ENCODE peak calls at places on chromosomes 7 and 10, in four cellular contexts. D is body of pancreas, G is K562, B is cardiac muscle cell. F is an unnamed sample.

GRCh38 chr7:8060241-8060640 is 91.6 kb downstream of the GLCCI1 start:
- DNase-seq in D (no peak), B (no peak), G (no peak), F (no peak)

GRCh38 chr10:111579473-111579872 is 502.6 kb downstream of the ADRA2A start:
- DNase-seq in D (no peak), G (no peak), B (no peak), F (no peak)

GRCh38 chr10:112981553-112981952 is 31.5 kb downstream of the TCF7L2 start:
- DNase-seq in D (no peak), G (no peak), B (no peak), F (no peak)

GRCh38 chr7:11830582-11831382 is 1.2 kb downstream of the THSD7A start:
- DNase-seq in B (peak; percentile 33), G (no peak), D (no peak), F (no peak)

GRCh38 chr10:98154076-98154475 is 19.6 kb downstream of the R3HCC1L start:
- DNase-seq in D (no peak), B (no peak), G (no peak), F (no peak)

GRCh38 chr7:69433086-69433485 is 165.2 kb upstream of the AUTS2 start:
- DNase-seq in D (no peak), G (no peak), B (no peak), F (no peak)

GRCh38 chr10:102815790-102816549 is 21.2 kb downstream of the CYP17A1 start:
- DNase-seq in D (peak; percentile 70), B (peak; percentile 94), G (no peak), F (no peak)

GRCh38 chr7:81484266-81484665 is 285.6 kb downstream of the HGF start:
- DNase-seq in D (peak; percentile 51), B (peak; percentile 92), G (no peak), F (no peak)

GRCh38 chr7:46494026-46494425 is 573.0 kb upstream of the IGFBP3 start:
- DNase-seq in D (no peak), B (peak; percentile 43), G (no peak), F (no peak)

GRCh38 chr7:7992502-7992901 is 23.9 kb downstream of the GLCCI1 start:
- DNase-seq in G (no peak), D (no peak), B (no peak), F (no peak)

GRCh38 chr7:131544449-131545425 is 11.7 kb downstream of the PODXL start:
- DNase-seq in B (peak; percentile 35), G (peak; percentile 54), D (no peak), F (peak; percentile 43)

GRCh38 chr7:21580073-21580521 is 37.3 kb downstream of the DNAH11 start:
- DNase-seq in B (peak; percentile 42), D (peak; percentile 25), G (no peak), F (no peak)

GRCh38 chr10:95518455-95519131 is 42.6 kb downstream of the SORBS1 start:
- DNase-seq in G (no peak), B (no peak), D (no peak), F (no peak)

GRCh38 chr7:106064329-106064728 is 47.8 kb downstream of the SYPL1 start:
- DNase-seq in D (no peak), B (no peak), G (no peak), F (no peak)

GRCh38 chr10:13930123-13930522 is 343.4 kb downstream of the PRPF18 start:
- DNase-seq in B (no peak), G (peak; percentile 41), D (no peak), F (no peak)

GRCh38 chr10:26475448-26475847 is 37.3 kb downstream of the APBB1IP start:
- DNase-seq in B (no peak), G (no peak), D (no peak), F (no peak)

GRCh38 chr7:47973739-47974138 is 5.7 kb downstream of the HUS1 start:
- DNase-seq in D (no peak), G (no peak), B (no peak), F (no peak)

GRCh38 chr7:39847227-39847626 is 102.8 kb upstream of the CDK13 start:
- DNase-seq in G (no peak), D (no peak), B (peak; percentile 44), F (no peak)

GRCh38 chr10:21265622-21266021 is 259.9 kb downstream of the SKIDA1 start:
- DNase-seq in B (peak; percentile 70), G (no peak), D (no peak), F (no peak)

GRCh38 chr10:68082815-68083395 is 7.8 kb upstream of the HERC4 start:
- DNase-seq in G (no peak), D (no peak), B (peak; percentile 56), F (no peak)

GRCh38 chr10:60006046-60006445 is 99.7 kb upstream of the CCDC6 start:
- DNase-seq in G (no peak), D (no peak), B (peak; percentile 49), F (no peak)

GRCh38 chr7:98205162-98205845 is 5.9 kb upstream of the BHLHA15 start:
- DNase-seq in G (no peak), B (no peak), D (no peak), F (no peak)

GRCh38 chr7:14754631-14755030 is 147.9 kb downstream of the DGKB start:
- DNase-seq in G (no peak), B (peak; percentile 33), D (no peak), F (no peak)

GRCh38 chr7:23216021-23216420 is 30.6 kb upstream of the GPNMB start:
- DNase-seq in B (no peak), G (no peak), D (peak; percentile 70), F (no peak)

GRCh38 chr7:16345979-16346958 is 75.1 kb downstream of the CRPPA start:
- DNase-seq in G (no peak), B (peak; percentile 82), D (no peak), F (no peak)

GRCh38 chr7:101237206-101238067 is at the start of gene CLDN15:
- DNase-seq in B (peak; percentile 87), G (no peak), D (peak; percentile 58), F (peak; percentile 85)

GRCh38 chr7:5634107-5634950 is 147.1 kb downstream of the RNF216 start:
- DNase-seq in B (peak; percentile 77), D (peak; percentile 42), G (no peak), F (peak; percentile 97)

GRCh38 chr10:29102233-29102632 is 186.6 kb upstream of the LYZL1 start:
- DNase-seq in B (peak; percentile 30), G (no peak), D (no peak), F (no peak)

GRCh38 chr7:16915405-16915804 is 33.6 kb upstream of the AGR3 start:
- DNase-seq in G (no peak), B (peak; percentile 88), D (no peak), F (no peak)

GRCh38 chr10:20265146-20265545 is 448.9 kb downstream of the PLXDC2 start:
- DNase-seq in D (no peak), G (no peak), B (no peak), F (no peak)

GRCh38 chr10:17035446-17035845 is 94.2 kb downstream of the CUBN start:
- DNase-seq in D (no peak), G (no peak), B (no peak), F (no peak)

GRCh38 chr7:127844165-127844564 is 187.1 kb downstream of the LRRC4 start:
- DNase-seq in G (no peak), D (no peak), B (no peak), F (peak; percentile 24)

GRCh38 chr10:95245425-95246055 is 45.3 kb downstream of the PDLIM1 start:
- DNase-seq in G (no peak), B (no peak), D (no peak), F (no peak)

GRCh38 chr7:126635545-126635944 is 617.2 kb downstream of the GRM8 start:
- DNase-seq in G (no peak), B (no peak), D (no peak), F (no peak)

GRCh38 chr7:31493714-31494181 is 20.1 kb upstream of the ITPRID1 start:
- DNase-seq in D (peak; percentile 57), B (peak; percentile 54), G (no peak), F (no peak)

GRCh38 chr7:50416509-50417299 is 33.4 kb downstream of the FIGNL1 start:
- DNase-seq in B (no peak), D (peak; percentile 25), G (no peak), F (no peak)

GRCh38 chr7:151793531-151793935 is 83.4 kb downstream of the PRKAG2 start:
- DNase-seq in B (peak; percentile 42), D (peak; percentile 70), G (no peak), F (no peak)

GRCh38 chr7:28133872-28134271 is 46.7 kb downstream of the JAZF1 start:
- DNase-seq in G (no peak), D (no peak), B (no peak), F (no peak)

GRCh38 chr7:96440328-96440727 is 118.4 kb upstream of the SLC25A13 start:
- DNase-seq in G (no peak), B (no peak), D (no peak), F (no peak)

DNA sequence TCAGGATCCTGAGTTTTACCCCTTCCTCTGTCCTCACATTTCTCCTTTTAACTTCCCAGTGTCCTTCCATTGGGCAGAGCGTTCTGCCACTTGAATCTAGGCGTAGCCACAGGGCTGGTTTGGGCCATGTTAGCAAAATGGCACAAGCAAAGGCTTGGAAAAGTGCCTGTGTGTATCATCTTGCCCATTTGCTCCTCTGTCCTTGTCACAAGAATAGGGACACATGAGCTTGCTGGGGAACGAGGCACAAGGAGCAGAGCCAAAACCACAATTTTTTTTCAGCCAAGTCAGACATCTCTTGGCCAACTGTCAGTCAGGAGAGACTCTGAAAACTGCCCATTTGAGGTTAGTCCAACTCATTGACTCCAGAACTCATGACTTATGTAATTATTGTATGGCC is 285.2 kb downstream of the ZNF248 start:
- DNase-seq in G (no peak), D (no peak), B (no peak), F (no peak)
- H3K9me3 ChIP-seq in G (no peaks in the 10 kb centered on the region), D (no peaks in the 10 kb centered on the region), B (no peaks in the 10 kb centered on the region), F (peaks cover 3% of the 10 kb centered on the region)

DNA sequence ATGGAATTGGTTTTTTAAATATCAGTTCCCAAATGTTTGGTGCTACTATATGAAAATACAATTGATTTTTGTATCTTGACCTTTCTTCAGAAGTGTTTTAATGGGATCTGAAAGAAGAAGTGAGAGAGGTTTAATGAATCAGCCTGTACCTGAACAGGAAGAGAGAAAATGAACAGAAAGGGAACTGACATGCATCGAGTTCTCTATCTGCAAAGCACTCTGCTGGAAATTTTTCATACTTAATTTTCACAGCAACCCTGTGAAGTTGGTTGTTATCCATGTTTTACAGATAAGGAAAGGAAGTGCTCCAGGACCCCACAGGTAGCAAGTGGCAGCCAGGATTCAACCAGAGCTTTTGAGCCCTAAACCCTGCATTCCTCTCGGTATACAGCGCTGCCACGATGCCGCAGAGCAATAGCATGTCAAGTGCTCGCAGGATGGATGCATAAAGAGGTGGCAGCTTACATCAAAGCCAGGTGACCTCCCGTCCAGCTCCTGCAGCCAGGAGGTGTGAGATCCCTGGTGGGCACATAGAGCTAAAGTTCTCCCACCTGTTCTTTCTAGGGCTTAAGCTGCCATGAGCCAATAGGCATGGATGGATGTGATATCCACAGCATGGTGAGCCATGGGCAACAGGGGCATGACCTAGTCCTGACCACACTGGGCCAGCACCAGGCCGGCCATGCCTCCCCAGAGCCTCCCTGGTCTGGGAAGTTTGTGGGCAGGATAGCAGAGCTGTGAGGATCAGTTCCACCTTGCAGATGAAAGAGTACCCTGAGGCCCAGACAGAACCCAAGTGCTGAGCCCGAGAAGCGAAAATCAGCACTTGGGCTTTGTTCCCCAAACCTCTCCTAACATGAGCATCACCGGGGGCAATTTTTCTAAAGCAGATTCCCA is 57.2 kb downstream of the CALML3 start:
- DNase-seq in G (no peak), D (no peak), B (no peak), F (no peak)
- H3K36me3 ChIP-seq in G (no peaks in the 10 kb centered on the region), D (no peaks in the 10 kb centered on the region), B (no peaks in the 10 kb centered on the region), F (no peaks in the 10 kb centered on the region)

GRCh38 chr10:123759496-123760070 is 93.4 kb downstream of the GPR26 start:
- DNase-seq in G (no peak), D (no peak), B (no peak), F (no peak)
- H3K9me3 ChIP-seq in G (no peaks in the 10 kb centered on the region), D (no peaks in the 10 kb centered on the region), B (no peaks in the 10 kb centered on the region), F (no peaks in the 10 kb centered on the region)

GRCh38 chr7:75066521-75066920 is 7.1 kb downstream of the RCC1L start:
- DNase-seq in G (no peak), B (no peak), D (no peak), F (no peak)
- H3K36me3 ChIP-seq in G (peaks cover 89% of the 10 kb centered on the region), B (peaks cover 42% of the 10 kb centered on the region), D (peaks cover 6% of the 10 kb centered on the region), F (peaks cover 88% of the 10 kb centered on the region)

F was measured in WERI-Rb-1.